ENCODE peak calls at places on chromosome 6, in five cellular contexts. One of them, this sample, is unnamed.
A peak's percentile ranks its signal among the peaks of the same experiment; 100 is the strongest.

GRCh38 chr6:119446623-119447008 is 97.1 kb upstream of the MAN1A1 start:
- DNase-seq in heart left ventricle: peak; percentile 40
- DNase-seq in right lobe of liver: no peak
- DNase-seq in tibial nerve: no peak
- DNase-seq in Karpas-422: no peak
- DNase-seq in this sample: no peak

GRCh38 chr6:81962198-81962597 is 209.7 kb upstream of the TENT5A start:
- DNase-seq in heart left ventricle: no peak
- DNase-seq in right lobe of liver: no peak
- DNase-seq in tibial nerve: no peak
- DNase-seq in Karpas-422: no peak
- DNase-seq in this sample: no peak

GRCh38 chr6:6494677-6495076 is 93.8 kb upstream of the LY86 start:
- DNase-seq in heart left ventricle: peak; percentile 56
- DNase-seq in right lobe of liver: peak; percentile 67
- DNase-seq in tibial nerve: peak; percentile 30
- DNase-seq in Karpas-422: peak; percentile 85
- DNase-seq in this sample: peak; percentile 76

GRCh38 chr6:6758915-6759654 is 170.6 kb downstream of the LY86 start:
- DNase-seq in heart left ventricle: peak; percentile 79
- DNase-seq in right lobe of liver: peak; percentile 80
- DNase-seq in tibial nerve: peak; percentile 29
- DNase-seq in Karpas-422: peak; percentile 59
- DNase-seq in this sample: peak; percentile 76

GRCh38 chr6:2733324-2733723 is 17.4 kb downstream of the MYLK4 start:
- DNase-seq in heart left ventricle: peak; percentile 73
- DNase-seq in right lobe of liver: peak; percentile 71
- DNase-seq in tibial nerve: no peak
- DNase-seq in Karpas-422: peak; percentile 87
- DNase-seq in this sample: peak; percentile 67

GRCh38 chr6:11198663-11199603 is 33.5 kb downstream of the NEDD9 start:
- DNase-seq in heart left ventricle: no peak
- DNase-seq in right lobe of liver: no peak
- DNase-seq in tibial nerve: no peak
- DNase-seq in Karpas-422: no peak
- DNase-seq in this sample: peak; percentile 15

GRCh38 chr6:100446115-100446921 is 18.4 kb downstream of the SIM1 start:
- DNase-seq in heart left ventricle: no peak
- DNase-seq in right lobe of liver: no peak
- DNase-seq in tibial nerve: no peak
- DNase-seq in Karpas-422: no peak
- DNase-seq in this sample: no peak

GRCh38 chr6:37456816-37457560 is 24.0 kb downstream of the CMTR1 start:
- DNase-seq in heart left ventricle: no peak
- DNase-seq in right lobe of liver: no peak
- DNase-seq in tibial nerve: no peak
- DNase-seq in Karpas-422: no peak
- DNase-seq in this sample: no peak

GRCh38 chr6:164401871-164402270 is 907.5 kb downstream of the C6orf118 start:
- DNase-seq in heart left ventricle: no peak
- DNase-seq in right lobe of liver: no peak
- DNase-seq in tibial nerve: no peak
- DNase-seq in Karpas-422: no peak
- DNase-seq in this sample: no peak

GRCh38 chr6:39206250-39206721 is 23.0 kb downstream of the KCNK5 start:
- DNase-seq in heart left ventricle: no peak
- DNase-seq in right lobe of liver: peak; percentile 94
- DNase-seq in tibial nerve: no peak
- DNase-seq in Karpas-422: no peak
- DNase-seq in this sample: peak; percentile 24

GRCh38 chr6:31776563-31776960 is 566 bp downstream of the VWA7 start:
- DNase-seq in heart left ventricle: no peak
- DNase-seq in right lobe of liver: no peak
- DNase-seq in tibial nerve: no peak
- DNase-seq in Karpas-422: no peak
- DNase-seq in this sample: no peak

GRCh38 chr6:36389353-36389752 is 1.9 kb upstream of the ETV7 start:
- DNase-seq in heart left ventricle: no peak
- DNase-seq in right lobe of liver: no peak
- DNase-seq in tibial nerve: no peak
- DNase-seq in Karpas-422: no peak
- DNase-seq in this sample: no peak

GRCh38 chr6:117477988-117478852 is 4.3 kb upstream of the DCBLD1 start:
- DNase-seq in heart left ventricle: no peak
- DNase-seq in right lobe of liver: no peak
- DNase-seq in tibial nerve: no peak
- DNase-seq in Karpas-422: peak; percentile 51
- DNase-seq in this sample: peak; percentile 70

GRCh38 chr6:17098007-17098406 is 3.8 kb upstream of the STMND1 start:
- DNase-seq in heart left ventricle: no peak
- DNase-seq in right lobe of liver: no peak
- DNase-seq in tibial nerve: no peak
- DNase-seq in Karpas-422: no peak
- DNase-seq in this sample: no peak

GRCh38 chr6:10210052-10210451 is 204.8 kb downstream of the TFAP2A start:
- DNase-seq in heart left ventricle: no peak
- DNase-seq in right lobe of liver: no peak
- DNase-seq in tibial nerve: no peak
- DNase-seq in Karpas-422: no peak
- DNase-seq in this sample: no peak

GRCh38 chr6:34059136-34059731 is 86.7 kb downstream of the GRM4 start:
- DNase-seq in heart left ventricle: no peak
- DNase-seq in right lobe of liver: no peak
- DNase-seq in tibial nerve: no peak
- DNase-seq in Karpas-422: no peak
- DNase-seq in this sample: no peak

GRCh38 chr6:157954150-157955117 is 27.2 kb upstream of the SYNJ2 start:
- DNase-seq in heart left ventricle: no peak
- DNase-seq in right lobe of liver: peak; percentile 92
- DNase-seq in tibial nerve: no peak
- DNase-seq in Karpas-422: no peak
- DNase-seq in this sample: no peak

GRCh38 chr6:14571728-14572127 is 454.2 kb downstream of the CD83 start:
- DNase-seq in heart left ventricle: no peak
- DNase-seq in right lobe of liver: no peak
- DNase-seq in tibial nerve: no peak
- DNase-seq in Karpas-422: no peak
- DNase-seq in this sample: no peak

GRCh38 chr6:37624606-37625574 is 72.8 kb downstream of the MDGA1 start:
- DNase-seq in heart left ventricle: peak; percentile 55
- DNase-seq in right lobe of liver: peak; percentile 76
- DNase-seq in tibial nerve: no peak
- DNase-seq in Karpas-422: no peak
- DNase-seq in this sample: no peak

DNA sequence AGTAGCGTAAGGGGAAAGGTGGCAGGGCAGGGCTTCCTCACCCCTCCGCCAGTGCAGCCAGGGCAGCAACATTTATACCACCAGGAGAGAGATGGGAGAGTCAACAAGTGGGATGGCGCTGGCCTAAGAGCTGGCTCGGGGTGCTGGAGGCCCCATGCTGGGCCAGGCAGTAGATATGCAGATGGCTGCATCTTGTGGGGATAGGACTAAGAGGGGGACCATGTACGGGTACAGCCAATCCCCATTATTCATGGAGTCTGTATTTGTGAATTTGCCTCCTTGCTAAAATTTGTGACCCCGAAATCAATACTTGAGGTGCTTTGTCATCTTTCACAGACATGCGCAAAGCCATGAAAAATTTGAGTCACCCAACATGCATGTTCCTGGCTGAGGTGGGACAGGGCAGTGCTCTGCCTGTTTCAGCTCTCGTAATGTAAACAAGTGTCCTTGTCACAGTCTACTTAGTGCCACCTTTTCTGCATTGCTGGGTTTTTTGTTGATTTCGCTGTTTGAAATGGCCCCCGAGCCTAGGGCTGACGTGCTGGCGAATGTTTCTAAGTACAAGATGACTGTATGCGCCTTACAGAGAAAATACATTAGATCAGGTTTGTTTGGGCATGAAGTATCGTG is 27.5 kb upstream of the TAF8 start:
- DNase-seq in heart left ventricle: no peak
- DNase-seq in right lobe of liver: no peak
- DNase-seq in tibial nerve: no peak
- DNase-seq in Karpas-422: peak; percentile 47
- DNase-seq in this sample: peak; percentile 30
- H3K4me3 ChIP-seq in heart left ventricle: no peak overlapping the region
- H3K4me3 ChIP-seq in right lobe of liver: no peak overlapping the region
- H3K4me3 ChIP-seq in tibial nerve: no peak overlapping the region
- H3K4me3 ChIP-seq in Karpas-422: no peak overlapping the region
- H3K4me3 ChIP-seq in this sample: peak overlapping the region; percentile 1

GRCh38 chr6:71287926-71288227 is 734 bp upstream of the OGFRL1 start:
- DNase-seq in heart left ventricle: no peak
- DNase-seq in right lobe of liver: no peak
- DNase-seq in tibial nerve: no peak
- DNase-seq in Karpas-422: no peak
- DNase-seq in this sample: no peak

GRCh38 chr6:71290611-71291010 is 2.0 kb downstream of the OGFRL1 start:
- DNase-seq in heart left ventricle: no peak
- DNase-seq in right lobe of liver: no peak
- DNase-seq in tibial nerve: no peak
- DNase-seq in Karpas-422: no peak
- DNase-seq in this sample: no peak

GRCh38 chr6:71288228-71289038 is at the start of gene OGFRL1:
- DNase-seq in heart left ventricle: peak; percentile 85
- DNase-seq in right lobe of liver: peak; percentile 82
- DNase-seq in tibial nerve: peak; percentile 58
- DNase-seq in Karpas-422: peak; percentile 93
- DNase-seq in this sample: peak; percentile 86

GRCh38 chr6:71289802-71290175 is 1.2 kb downstream of the OGFRL1 start:
- DNase-seq in heart left ventricle: no peak
- DNase-seq in right lobe of liver: no peak
- DNase-seq in tibial nerve: no peak
- DNase-seq in Karpas-422: peak; percentile 57
- DNase-seq in this sample: no peak

GRCh38 chr6:71289039-71289801 is 609 bp downstream of the OGFRL1 start:
- DNase-seq in heart left ventricle: peak; percentile 46
- DNase-seq in right lobe of liver: peak; percentile 64
- DNase-seq in tibial nerve: peak; percentile 15
- DNase-seq in Karpas-422: peak; percentile 85
- DNase-seq in this sample: peak; percentile 62
- H3K4me3 ChIP-seq in heart left ventricle: peak overlapping the region; percentile 55
- H3K4me3 ChIP-seq in right lobe of liver: peak overlapping the region; percentile 74
- H3K4me3 ChIP-seq in tibial nerve: peak overlapping the region; percentile 85
- H3K4me3 ChIP-seq in Karpas-422: peak overlapping the region; percentile 72
- H3K4me3 ChIP-seq in this sample: peak overlapping the region; percentile 82

DNA sequence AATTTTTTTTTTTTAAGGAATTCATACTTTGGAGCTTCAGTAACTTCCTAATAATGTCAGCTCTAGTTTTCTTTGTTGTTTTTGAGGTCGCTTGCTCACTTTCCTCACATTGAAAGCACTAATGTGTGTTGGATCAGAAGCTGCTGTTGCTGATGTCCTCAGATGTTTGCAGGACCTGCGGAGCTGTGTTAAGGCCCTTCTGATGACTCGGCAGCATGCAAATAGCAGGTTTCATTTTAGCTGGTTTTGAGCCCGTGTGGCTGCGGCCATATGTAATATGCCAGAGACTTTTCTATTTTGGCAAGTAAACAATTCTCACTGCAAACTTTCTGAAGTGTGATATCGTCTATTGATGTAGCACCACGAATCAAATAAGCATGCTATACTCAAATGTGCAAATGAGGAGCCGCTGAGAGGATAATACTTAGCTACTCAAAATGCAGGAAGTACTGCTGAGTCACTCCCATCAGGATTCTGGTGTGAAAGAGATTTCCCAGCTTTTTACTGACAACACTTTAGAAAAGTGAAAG is 187.8 kb downstream of the SASH1 start:
- DNase-seq in heart left ventricle: no peak
- DNase-seq in right lobe of liver: no peak
- DNase-seq in tibial nerve: no peak
- DNase-seq in Karpas-422: peak; percentile 78
- DNase-seq in this sample: peak; percentile 47
- H3K4me3 ChIP-seq in heart left ventricle: no peak overlapping the region
- H3K4me3 ChIP-seq in right lobe of liver: no peak overlapping the region
- H3K4me3 ChIP-seq in tibial nerve: peak overlapping the region; percentile 34
- H3K4me3 ChIP-seq in Karpas-422: peak overlapping the region; percentile 24
- H3K4me3 ChIP-seq in this sample: no peak overlapping the region

GRCh38 chr6:57174511-57174907 is 2.4 kb downstream of the BAG2 start:
- DNase-seq in heart left ventricle: no peak
- DNase-seq in right lobe of liver: no peak
- DNase-seq in tibial nerve: no peak
- DNase-seq in Karpas-422: no peak
- DNase-seq in this sample: no peak
- H3K4me3 ChIP-seq in heart left ventricle: no peak overlapping the region
- H3K4me3 ChIP-seq in right lobe of liver: no peak overlapping the region
- H3K4me3 ChIP-seq in tibial nerve: no peak overlapping the region
- H3K4me3 ChIP-seq in Karpas-422: peak overlapping the region; percentile 82
- H3K4me3 ChIP-seq in this sample: peak overlapping the region; percentile 62